ENCODE peak calls at places on chromosomes 2 and 18, in ten cellular contexts. Z, H, U, L, J, B, C, Q, G and R are unnamed samples.

GRCh38 chr2:114534051-114534727 is 91.7 kb downstream of the DPP10 start:
- DNase-seq in Z (no peak), H (no peak), U (no peak), L (no peak), J (no peak), B (no peak), C (no peak), Q (no peak), G (no peak), R (no peak)

GRCh38 chr2:205725059-205725458 is 42.8 kb downstream of the NRP2 start:
- DNase-seq in Z (no peak), H (no peak), U (no peak), L (no peak), J (no peak), B (no peak), C (no peak), Q (no peak), G (no peak), R (no peak)

GRCh38 chr2:60366178-60366577 is 187.3 kb downstream of the BCL11A start:
- DNase-seq in Z (no peak), H (no peak), U (no peak), L (peak; percentile 55), J (no peak), B (no peak), C (no peak), Q (no peak), G (no peak), R (no peak)

GRCh38 chr2:177540293-177540692 is 147.7 kb downstream of the AGPS start:
- DNase-seq in Z (no peak), H (no peak), U (no peak), L (no peak), J (no peak), B (no peak), C (no peak), Q (no peak), G (no peak), R (no peak)

GRCh38 chr2:226798422-226799210 is 1.0 kb downstream of the IRS1 start:
- DNase-seq in Z (no peak), H (peak; percentile 55), U (peak; percentile 56), L (peak; percentile 68), J (peak; percentile 28), B (peak; percentile 43), C (peak; percentile 57), Q (peak; percentile 55), G (peak; percentile 56), R (peak; percentile 62)

GRCh38 chr2:11537951-11538350 is 4.1 kb downstream of the GREB1 start:
- DNase-seq in Z (no peak), H (no peak), U (no peak), L (no peak), J (no peak), B (no peak), C (no peak), Q (no peak), G (no peak), R (no peak)

GRCh38 chr18:6561893-6562292 is 147.2 kb upstream of the L3MBTL4 start:
- DNase-seq in Z (peak; percentile 26), H (no peak), U (no peak), L (no peak), J (no peak), B (no peak), C (no peak), Q (no peak), G (no peak), R (no peak)

GRCh38 chr2:111007757-111008688 is 112.7 kb upstream of the BCL2L11 start:
- DNase-seq in Z (no peak), H (no peak), U (no peak), L (no peak), J (no peak), B (no peak), C (no peak), Q (no peak), G (no peak), R (no peak)

GRCh38 chr2:47520825-47521665 is 118.1 kb downstream of the MSH2 start:
- DNase-seq in Z (no peak), H (peak; percentile 61), U (peak; percentile 61), L (peak; percentile 85), J (peak; percentile 34), B (peak; percentile 34), C (peak; percentile 57), Q (peak; percentile 64), G (peak; percentile 37), R (peak; percentile 53)

GRCh38 chr2:47519604-47520301 is 116.8 kb downstream of the MSH2 start:
- DNase-seq in Z (no peak), H (no peak), U (no peak), L (no peak), J (no peak), B (no peak), C (no peak), Q (no peak), G (no peak), R (no peak)

GRCh38 chr2:47521666-47522285 is 118.8 kb downstream of the MSH2 start:
- DNase-seq in Z (no peak), H (no peak), U (no peak), L (no peak), J (no peak), B (no peak), C (no peak), Q (no peak), G (no peak), R (no peak)

GRCh38 chr2:47519147-47519537 is 116.2 kb downstream of the MSH2 start:
- DNase-seq in Z (no peak), H (no peak), U (no peak), L (no peak), J (no peak), B (no peak), C (no peak), Q (no peak), G (no peak), R (no peak)

DNA sequence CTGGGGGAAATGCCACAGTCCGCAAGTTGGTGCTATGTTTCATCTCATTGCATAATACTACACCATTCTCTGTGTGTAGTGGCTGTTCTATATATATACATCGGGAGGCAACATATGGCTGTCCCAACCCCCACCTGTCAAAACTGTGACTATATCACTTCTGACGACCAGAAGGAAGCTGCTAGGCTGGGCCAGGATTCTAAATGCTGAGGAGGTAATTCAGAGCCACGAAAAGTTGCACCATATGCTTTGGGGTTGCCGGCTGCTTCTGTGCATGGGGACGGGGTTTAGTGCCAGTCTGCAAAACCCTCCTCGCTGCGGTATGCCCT is 117.3 kb downstream of the MSH2 start:
- DNase-seq in Z (no peak), H (no peak), U (no peak), L (no peak), J (no peak), B (no peak), C (no peak), Q (no peak), G (no peak), R (no peak)
- H3K4me3 ChIP-seq in Z (peak overlapping the region; percentile 59), H (no peak overlapping the region), U (peak overlapping the region; percentile 52), L (peak overlapping the region; percentile 73), J (no peak overlapping the region), B (peak overlapping the region; percentile 63), C (no peak overlapping the region), Q (no peak overlapping the region), G (no peak overlapping the region), R (peak overlapping the region; percentile 43)

DNA sequence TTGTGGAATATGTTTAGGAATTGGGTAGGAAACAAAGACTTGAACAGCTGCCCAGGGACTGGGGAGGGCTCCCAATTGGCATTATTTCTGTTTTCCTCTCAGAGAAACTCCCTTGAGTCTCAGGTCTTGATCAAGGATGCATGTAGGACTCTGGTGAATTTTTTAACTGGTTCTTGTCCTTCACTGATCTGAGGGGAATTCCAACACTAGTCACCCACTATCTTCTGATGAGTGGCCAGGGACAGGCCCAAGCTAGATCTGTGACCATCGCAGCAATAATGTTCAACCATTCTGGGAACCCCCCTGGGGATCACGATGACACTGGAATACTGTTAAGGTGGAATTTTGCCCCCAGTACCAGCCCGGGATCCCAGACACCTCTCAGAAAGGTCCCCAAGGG is 132.0 kb downstream of the SH3BP4 start:
- DNase-seq in Z (no peak), H (no peak), U (no peak), L (no peak), J (no peak), B (no peak), C (no peak), Q (peak; percentile 54), G (no peak), R (no peak)
- H3K27me3 ChIP-seq in Z (no peaks in the 10 kb centered on the region), H (peaks cover 1% of the 10 kb centered on the region), U (no peaks in the 10 kb centered on the region), L (no peaks in the 10 kb centered on the region), J (no peaks in the 10 kb centered on the region), B (no peaks in the 10 kb centered on the region), C (no peaks in the 10 kb centered on the region), Q (no peaks in the 10 kb centered on the region), G (no peaks in the 10 kb centered on the region), R (no peaks in the 10 kb centered on the region)

GRCh38 chr2:66443183-66443976 is 8.5 kb downstream of the MEIS1 start:
- DNase-seq in Z (no peak), H (no peak), U (no peak), L (no peak), J (no peak), B (no peak), C (peak; percentile 41), Q (no peak), G (no peak), R (no peak)

GRCh38 chr2:66439291-66440010 is 4.5 kb downstream of the MEIS1 start:
- DNase-seq in Z (no peak), H (no peak), U (no peak), L (no peak), J (no peak), B (peak; percentile 27), C (no peak), Q (no peak), G (peak; percentile 37), R (peak; percentile 48)

GRCh38 chr2:66440692-66441091 is 5.8 kb downstream of the MEIS1 start:
- DNase-seq in Z (no peak), H (no peak), U (no peak), L (no peak), J (no peak), B (peak; percentile 25), C (no peak), Q (no peak), G (peak; percentile 37), R (no peak)

GRCh38 chr2:66440011-66440542 is 5.2 kb downstream of the MEIS1 start:
- DNase-seq in Z (no peak), H (no peak), U (no peak), L (no peak), J (no peak), B (peak; percentile 14), C (no peak), Q (no peak), G (peak; percentile 25), R (no peak)

DNA sequence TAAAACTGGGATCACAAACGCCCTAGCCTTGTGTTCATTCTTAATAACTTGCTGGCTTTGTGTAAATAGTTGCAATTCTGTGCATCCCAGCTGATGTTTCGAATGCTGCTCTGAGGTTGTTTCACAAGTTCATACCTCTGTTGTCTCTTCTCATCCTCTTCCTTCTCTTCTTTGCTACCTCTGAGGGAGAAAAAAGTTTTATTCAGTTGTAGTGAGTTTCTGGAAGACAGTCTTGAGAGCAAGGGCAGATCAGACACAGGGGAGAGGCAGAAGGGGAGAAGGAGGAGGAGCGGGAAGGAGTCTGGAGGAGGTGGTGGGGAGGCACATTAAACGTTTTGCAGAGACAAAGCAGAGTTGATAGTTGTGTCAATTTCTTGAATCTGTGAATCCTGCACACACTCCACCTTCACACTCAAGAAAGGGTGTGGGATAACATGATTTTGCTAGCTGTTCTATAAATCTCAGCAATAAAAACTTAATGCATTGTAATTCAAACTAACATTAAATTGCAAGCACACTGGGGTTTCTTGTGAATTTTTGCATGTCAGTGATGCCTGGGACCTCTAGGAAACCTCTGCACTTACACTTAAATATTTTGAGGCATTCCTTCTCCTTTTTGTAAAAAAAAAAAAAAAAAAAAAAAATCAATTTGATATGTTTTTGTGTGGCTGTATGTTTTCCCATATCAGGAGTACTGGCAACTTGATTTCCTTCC is 6.9 kb downstream of the MEIS1 start:
- DNase-seq in Z (no peak), H (no peak), U (no peak), L (no peak), J (no peak), B (no peak), C (no peak), Q (no peak), G (no peak), R (no peak)
- H3K4me3 ChIP-seq in Z (peak overlapping the region; percentile 77), H (peak overlapping the region; percentile 99), U (peak overlapping the region; percentile 72), L (no peak overlapping the region), J (no peak overlapping the region), B (peak overlapping the region; percentile 81), C (peak overlapping the region; percentile 73), Q (no peak overlapping the region), G (peak overlapping the region; percentile 67), R (no peak overlapping the region)

DNA sequence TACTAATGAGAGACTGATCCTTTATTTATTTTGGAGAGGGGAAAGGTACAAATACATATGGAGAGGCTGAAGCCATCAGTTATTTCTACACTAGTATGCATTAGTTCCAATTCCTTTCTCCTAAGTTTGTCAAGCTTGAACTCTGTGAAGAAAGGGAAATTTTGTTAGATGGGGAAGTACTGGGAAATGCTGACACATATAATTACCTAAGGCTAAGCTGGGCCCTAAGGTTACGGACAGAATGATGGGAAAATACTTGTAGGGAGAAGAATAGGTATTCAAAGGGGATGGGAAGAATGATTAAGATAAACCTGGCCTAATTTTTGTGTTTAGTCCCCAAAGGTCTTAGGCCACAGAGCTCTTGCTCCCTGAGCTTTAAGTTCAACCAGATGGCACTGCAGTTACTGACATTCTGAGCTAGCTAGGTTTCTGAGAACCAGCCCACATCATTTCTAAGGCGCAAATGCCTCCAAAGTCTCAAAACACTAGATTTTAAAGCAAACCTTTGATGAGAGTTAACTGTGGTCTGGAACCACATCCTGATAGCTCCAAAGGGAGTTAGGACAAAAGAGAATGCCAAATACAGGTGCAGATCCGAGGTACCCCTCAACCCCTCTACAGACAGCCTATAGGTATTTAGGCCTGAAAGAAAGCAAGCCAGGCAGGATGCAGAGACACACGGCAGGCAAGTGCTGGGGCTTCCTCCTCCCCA is 2.7 kb downstream of the TMEM163 start:
- DNase-seq in Z (peak; percentile 12), H (no peak), U (no peak), L (no peak), J (no peak), B (no peak), C (no peak), Q (no peak), G (no peak), R (no peak)
- H3K27me3 ChIP-seq in Z (peaks cover 26% of the 10 kb centered on the region), H (peaks cover 53% of the 10 kb centered on the region), U (no peaks in the 10 kb centered on the region), L (peaks cover 4% of the 10 kb centered on the region), J (peaks cover 51% of the 10 kb centered on the region), B (peaks cover 95% of the 10 kb centered on the region), C (no peaks in the 10 kb centered on the region), Q (peaks cover 26% of the 10 kb centered on the region), G (peaks cover 35% of the 10 kb centered on the region), R (peaks cover 36% of the 10 kb centered on the region)